ENCODE peak calls at places on chromosomes 11 and 22, in six cellular contexts. F is H1; E is left ventricle myocardium inferior; M is neuronal stem cell; U is fibroblast of lung; Z is CD8-positive, alpha-beta memory T cell. K is an unnamed sample.

GRCh38 chr11:74326665-74327064 is 15.2 kb upstream of the P4HA3 start:
- DNase-seq in F (no peak), M (no peak), E (no peak), U (no peak), Z (no peak), K (no peak)

GRCh38 chr11:93986716-93987115 is 34.4 kb upstream of the HEPHL1 start:
- DNase-seq in Z (no peak), E (no peak), F (no peak), M (no peak), U (peak; percentile 50), K (peak; percentile 48)

GRCh38 chr22:40597541-40598453 is 38.7 kb downstream of the MRTFA start:
- DNase-seq in M (no peak), Z (no peak), F (no peak), E (no peak), U (peak; percentile 78), K (peak; percentile 29)

GRCh38 chr11:77436969-77437368 is 36.9 kb downstream of the PAK1 start:
- DNase-seq in Z (no peak), U (no peak), E (no peak), M (no peak), F (no peak), K (no peak)

GRCh38 chr11:24373516-24373915 is 123.3 kb upstream of the LUZP2 start:
- DNase-seq in F (no peak), U (peak; percentile 14), E (no peak), M (no peak), Z (no peak), K (no peak)

GRCh38 chr11:69452589-69452988 is 28.9 kb upstream of the LINC01488 start:
- DNase-seq in F (no peak), U (no peak), Z (no peak), M (no peak), E (no peak), K (no peak)

GRCh38 chr22:18952022-18952421 is 15.9 kb upstream of the PRODH start:
- DNase-seq in F (no peak), M (no peak), E (no peak), U (no peak), Z (no peak), K (no peak)

GRCh38 chr11:79253280-79253679 is 187.6 kb downstream of the TENM4 start:
- DNase-seq in E (no peak), M (no peak), U (no peak), Z (no peak), F (no peak), K (no peak)

GRCh38 chr11:68275721-68276488 is 4.1 kb upstream of the C11orf24 start:
- DNase-seq in U (no peak), M (no peak), Z (peak; percentile 14), F (no peak), E (no peak), K (no peak)

GRCh38 chr11:114075891-114076441 is 16.5 kb downstream of the ZBTB16 start:
- DNase-seq in Z (peak; percentile 55), F (no peak), M (peak; percentile 32), U (peak; percentile 12), E (no peak), K (no peak)

GRCh38 chr11:31997955-31998354 is 92.9 kb upstream of the RCN1 start:
- DNase-seq in Z (no peak), U (no peak), M (no peak), F (no peak), E (no peak), K (no peak)

GRCh38 chr11:126564588-126564987 is 209.1 kb downstream of the ST3GAL4 start:
- DNase-seq in F (peak; percentile 39), E (no peak), U (no peak), Z (no peak), M (no peak), K (no peak)

GRCh38 chr11:10597877-10598341 is 29.4 kb upstream of the LYVE1 start:
- DNase-seq in M (no peak), Z (no peak), U (no peak), E (no peak), F (no peak), K (no peak)

GRCh38 chr11:114080219-114080618 is 20.7 kb downstream of the ZBTB16 start:
- DNase-seq in F (no peak), M (no peak), Z (peak; percentile 54), U (no peak), E (peak; percentile 46), K (no peak)

DNA sequence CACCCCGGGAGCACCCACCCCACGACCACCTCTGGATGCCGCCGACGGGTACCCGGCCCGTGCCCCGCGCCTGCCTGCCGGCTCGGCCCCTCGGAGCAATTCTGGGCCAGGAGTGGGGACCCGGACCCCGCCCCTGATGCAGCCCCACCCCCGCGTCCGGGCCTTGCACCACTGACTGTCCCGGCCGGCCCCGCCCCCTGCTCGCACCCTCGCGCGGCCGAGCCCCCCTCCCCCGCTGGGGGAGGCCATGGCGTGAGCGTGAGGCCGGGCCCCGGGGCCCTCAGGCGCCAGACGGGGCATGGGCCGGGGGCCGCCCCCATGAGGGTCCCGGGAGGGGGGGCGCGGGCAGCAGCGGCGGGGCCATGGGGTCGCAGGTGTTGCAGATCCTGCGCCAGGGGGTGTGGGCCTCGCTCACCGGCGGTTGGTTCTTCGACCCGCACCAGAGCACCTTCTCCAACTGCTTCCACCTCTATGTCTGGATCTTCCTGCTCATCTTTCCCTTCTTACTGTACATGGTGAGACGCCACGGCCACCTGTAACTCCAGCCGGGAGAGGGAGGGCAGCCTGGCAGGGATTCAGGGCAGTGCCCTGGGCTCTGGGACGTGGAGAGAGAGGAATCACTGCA is 486 bp downstream of the PCNX3 start:
- DNase-seq in U (peak; percentile 15), M (no peak), Z (no peak), E (peak; percentile 58), F (no peak), K (peak; percentile 37)
- H3K4me1 ChIP-seq in U (peaks cover 24% of the 10 kb centered on the region), M (peaks cover 31% of the 10 kb centered on the region), Z (peaks cover 38% of the 10 kb centered on the region), E (peaks cover 60% of the 10 kb centered on the region), F (peaks cover 18% of the 10 kb centered on the region), K (peaks cover 40% of the 10 kb centered on the region)

DNA sequence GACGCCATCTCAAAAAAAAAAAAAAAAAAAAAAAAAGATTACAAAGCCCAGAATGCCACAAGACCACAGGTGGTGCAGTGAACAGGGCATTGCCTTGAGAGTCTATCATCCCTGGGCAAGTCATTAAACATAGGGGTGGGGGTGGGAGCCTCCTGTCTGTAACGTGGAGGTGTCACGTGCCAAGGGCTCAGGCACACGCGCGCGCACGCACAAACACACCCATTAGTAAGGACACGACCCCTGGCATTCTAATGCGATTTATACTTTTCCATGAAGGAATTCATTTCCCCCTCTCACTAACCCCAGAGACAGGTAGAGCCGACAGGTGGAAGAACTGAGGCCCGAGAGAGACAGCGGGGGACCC is 5.8 kb upstream of the GCAT start:
- DNase-seq in U (no peak), Z (no peak), E (no peak), M (no peak), F (no peak), K (no peak)
- H3K27ac ChIP-seq in U (no peak overlapping the region), Z (peak overlapping the region; percentile 8), E (no peak overlapping the region), M (no peak overlapping the region), F (no peak overlapping the region), K (peak overlapping the region; percentile 83)

DNA sequence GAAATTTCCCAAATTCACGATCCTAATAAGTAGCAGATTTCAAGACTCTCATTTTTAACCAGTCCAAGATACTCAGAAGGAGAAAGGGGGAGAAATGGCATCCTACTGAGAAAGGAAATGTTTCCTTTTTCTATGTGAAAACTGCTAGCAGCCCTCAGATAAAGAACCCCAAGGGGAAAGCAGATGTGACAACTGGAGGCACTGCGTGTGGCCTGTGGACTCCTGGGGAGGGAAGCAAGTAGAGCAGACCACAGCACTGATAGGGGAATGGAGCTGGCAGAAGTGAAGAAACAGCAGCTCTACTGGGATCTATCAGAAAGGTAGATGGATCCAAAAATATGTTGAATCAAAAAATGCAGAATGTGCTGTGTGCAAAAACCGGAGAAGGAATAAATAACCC is 239.7 kb upstream of the API5 start:
- DNase-seq in U (no peak), M (no peak), E (no peak), F (peak; percentile 29), Z (no peak), K (no peak)
- H3K9me3 ChIP-seq in U (no peaks in the 10 kb centered on the region), M (no peaks in the 10 kb centered on the region), E (peaks cover 54% of the 10 kb centered on the region), F (peaks cover 7% of the 10 kb centered on the region), Z (no peaks in the 10 kb centered on the region), K (no peaks in the 10 kb centered on the region)

GRCh38 chr11:14304601-14305000 is 54.4 kb downstream of the RRAS2 start:
- DNase-seq in E (no peak), M (no peak), Z (no peak), F (no peak), U (no peak), K (no peak)
- H3K4me1 ChIP-seq in E (peaks cover 48% of the 10 kb centered on the region), M (peaks cover 9% of the 10 kb centered on the region), Z (peaks cover 18% of the 10 kb centered on the region), F (peaks cover 5% of the 10 kb centered on the region), U (peaks cover 11% of the 10 kb centered on the region), K (peaks cover 19% of the 10 kb centered on the region)

GRCh38 chr22:30809086-30809485 is 114.4 kb downstream of the OSBP2 start:
- DNase-seq in F (no peak), U (peak; percentile 85), E (no peak), Z (no peak), M (no peak), K (no peak)

GRCh38 chr22:30804626-30805025 is 110.0 kb downstream of the OSBP2 start:
- DNase-seq in Z (no peak), E (no peak), M (no peak), F (no peak), U (peak; percentile 27), K (no peak)

GRCh38 chr22:30810105-30810504 is 115.4 kb downstream of the OSBP2 start:
- DNase-seq in E (no peak), F (no peak), M (no peak), U (no peak), Z (no peak), K (no peak)

GRCh38 chr22:30803679-30804078 is 109.0 kb downstream of the OSBP2 start:
- DNase-seq in U (no peak), F (no peak), M (no peak), E (no peak), Z (no peak), K (no peak)

DNA sequence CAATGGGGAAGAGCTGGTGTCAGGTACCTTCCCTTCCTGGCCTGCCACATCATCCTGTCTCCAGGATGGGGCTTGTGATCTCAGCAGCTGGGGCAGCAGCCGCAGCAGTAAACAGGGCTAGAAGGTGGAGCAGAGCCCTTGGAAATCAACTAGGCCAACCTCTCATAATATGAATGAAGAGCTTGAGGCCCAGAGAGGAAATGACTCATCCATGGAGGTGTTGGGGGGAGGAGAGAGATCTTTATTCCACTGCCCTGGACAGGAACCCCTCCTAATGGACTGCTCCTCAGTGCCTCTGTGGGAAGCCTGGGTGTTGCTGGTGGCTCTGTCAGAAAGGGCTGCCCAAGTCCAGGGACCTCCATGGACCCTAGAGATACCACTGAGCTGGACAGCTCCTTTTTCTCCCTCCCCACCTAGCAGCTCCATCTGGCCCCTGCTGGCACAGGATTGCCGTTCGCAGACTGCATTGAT is 111.8 kb downstream of the OSBP2 start:
- DNase-seq in E (no peak), Z (no peak), U (peak; percentile 88), F (no peak), M (no peak), K (no peak)
- H3K27ac ChIP-seq in E (no peak overlapping the region), Z (no peak overlapping the region), U (no peak overlapping the region), F (no peak overlapping the region), M (no peak overlapping the region), K (no peak overlapping the region)

GRCh38 chr22:47303161-47303890 is 540.9 kb downstream of the TBC1D22A start:
- DNase-seq in Z (no peak), E (no peak), F (no peak), U (no peak), M (no peak), K (no peak)

GRCh38 chr22:47299211-47299878 is 536.9 kb downstream of the TBC1D22A start:
- DNase-seq in F (no peak), Z (no peak), M (no peak), U (no peak), E (no peak), K (no peak)

GRCh38 chr22:47299879-47300697 is 537.6 kb downstream of the TBC1D22A start:
- DNase-seq in F (no peak), U (no peak), M (no peak), E (no peak), Z (no peak), K (peak; percentile 22)

GRCh38 chr22:47301820-47302475 is 539.5 kb downstream of the TBC1D22A start:
- DNase-seq in U (no peak), M (no peak), E (no peak), Z (no peak), F (no peak), K (peak; percentile 11)

GRCh38 chr22:47300698-47301405 is 538.4 kb downstream of the TBC1D22A start:
- DNase-seq in Z (no peak), M (no peak), U (no peak), F (no peak), E (no peak), K (peak; percentile 15)
- H3K9me3 ChIP-seq in Z (no peaks in the 10 kb centered on the region), M (peaks cover 64% of the 10 kb centered on the region), U (no peaks in the 10 kb centered on the region), F (peaks cover 96% of the 10 kb centered on the region), E (no peaks in the 10 kb centered on the region), K (no peaks in the 10 kb centered on the region)